ENCODE peak calls at places on chromosomes 5 and 9, in eight cellular contexts. One of them, this sample, is unnamed.

GRCh38 chr9:136244116-136244775 is 1.4 kb downstream of the QSOX2 start:
- DNase-seq in uterus: no peak
- DNase-seq in tibial nerve: no peak
- DNase-seq in psoas muscle: no peak
- DNase-seq in PC-9: no peak
- DNase-seq in adrenal gland: no peak
- DNase-seq in iPS DF 6.9: no peak
- DNase-seq in OCI-LY7: peak; percentile 84
- DNase-seq in this sample: no peak

GRCh38 chr5:126972062-126972895 is 58.1 kb downstream of the MARCHF3 start:
- DNase-seq in uterus: no peak
- DNase-seq in adrenal gland: no peak
- DNase-seq in iPS DF 6.9: no peak
- DNase-seq in OCI-LY7: peak; percentile 83
- DNase-seq in tibial nerve: no peak
- DNase-seq in PC-9: no peak
- DNase-seq in psoas muscle: no peak
- DNase-seq in this sample: peak; percentile 17

GRCh38 chr5:100903036-100903887 is at the start of gene ST8SIA4:
- DNase-seq in psoas muscle: peak; percentile 80
- DNase-seq in tibial nerve: peak; percentile 75
- DNase-seq in iPS DF 6.9: no peak
- DNase-seq in adrenal gland: peak; percentile 56
- DNase-seq in uterus: peak; percentile 41
- DNase-seq in OCI-LY7: peak; percentile 94
- DNase-seq in PC-9: peak; percentile 83
- DNase-seq in this sample: peak; percentile 82

GRCh38 chr5:159088371-159088770 is 11.3 kb downstream of the EBF1 start:
- DNase-seq in psoas muscle: no peak
- DNase-seq in iPS DF 6.9: no peak
- DNase-seq in adrenal gland: no peak
- DNase-seq in tibial nerve: no peak
- DNase-seq in OCI-LY7: peak; percentile 22
- DNase-seq in uterus: no peak
- DNase-seq in PC-9: no peak
- DNase-seq in this sample: no peak

GRCh38 chr9:88749420-88749819 is 214.4 kb downstream of the NXNL2 start:
- DNase-seq in uterus: no peak
- DNase-seq in iPS DF 6.9: no peak
- DNase-seq in adrenal gland: no peak
- DNase-seq in tibial nerve: no peak
- DNase-seq in psoas muscle: no peak
- DNase-seq in PC-9: no peak
- DNase-seq in OCI-LY7: no peak
- DNase-seq in this sample: no peak

GRCh38 chr9:120080781-120081180 is 499.2 kb downstream of the CDK5RAP2 start:
- DNase-seq in iPS DF 6.9: no peak
- DNase-seq in OCI-LY7: no peak
- DNase-seq in adrenal gland: no peak
- DNase-seq in tibial nerve: no peak
- DNase-seq in psoas muscle: no peak
- DNase-seq in PC-9: no peak
- DNase-seq in uterus: no peak
- DNase-seq in this sample: no peak

GRCh38 chr5:76791461-76791860 is 27.4 kb upstream of the F2RL1 start:
- DNase-seq in uterus: no peak
- DNase-seq in PC-9: no peak
- DNase-seq in OCI-LY7: no peak
- DNase-seq in adrenal gland: no peak
- DNase-seq in tibial nerve: no peak
- DNase-seq in iPS DF 6.9: no peak
- DNase-seq in psoas muscle: no peak
- DNase-seq in this sample: no peak

GRCh38 chr5:115685966-115686691 is 60.3 kb upstream of the TMED7 start:
- DNase-seq in iPS DF 6.9: no peak
- DNase-seq in psoas muscle: no peak
- DNase-seq in adrenal gland: peak; percentile 17
- DNase-seq in OCI-LY7: no peak
- DNase-seq in uterus: no peak
- DNase-seq in PC-9: no peak
- DNase-seq in tibial nerve: peak; percentile 29
- DNase-seq in this sample: no peak

DNA sequence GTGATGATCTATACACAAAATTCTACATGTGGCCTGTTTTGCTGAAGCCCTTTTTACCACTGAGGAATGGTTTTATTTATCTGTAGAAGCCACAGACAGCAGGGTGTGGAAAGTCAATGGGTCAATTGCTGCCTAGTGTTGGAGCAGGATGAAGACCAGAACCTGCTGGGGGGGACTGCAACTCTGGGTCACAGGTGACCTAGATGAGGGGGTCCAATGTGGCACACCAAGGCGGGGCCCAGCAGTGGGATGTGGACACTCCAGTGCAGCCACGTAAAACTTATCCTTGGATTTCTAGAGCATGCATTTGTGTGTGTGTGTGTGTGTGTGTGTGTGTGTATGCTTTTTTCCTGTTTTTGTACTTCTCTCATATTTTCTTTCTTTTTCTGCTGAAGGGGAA is 147.5 kb upstream of the PHYKPL start:
- DNase-seq in PC-9: no peak
- DNase-seq in iPS DF 6.9: no peak
- DNase-seq in OCI-LY7: no peak
- DNase-seq in psoas muscle: no peak
- DNase-seq in adrenal gland: no peak
- DNase-seq in tibial nerve: no peak
- DNase-seq in uterus: no peak
- DNase-seq in this sample: no peak
- H3K9me3 ChIP-seq in PC-9: no peaks in the 10 kb centered on the region
- H3K9me3 ChIP-seq in iPS DF 6.9: no peaks in the 10 kb centered on the region
- H3K9me3 ChIP-seq in OCI-LY7: no peaks in the 10 kb centered on the region
- H3K9me3 ChIP-seq in psoas muscle: no peaks in the 10 kb centered on the region
- H3K9me3 ChIP-seq in adrenal gland: no peaks in the 10 kb centered on the region
- H3K9me3 ChIP-seq in tibial nerve: no peaks in the 10 kb centered on the region
- H3K9me3 ChIP-seq in uterus: no peaks in the 10 kb centered on the region
- H3K9me3 ChIP-seq in this sample: no peaks in the 10 kb centered on the region

DNA sequence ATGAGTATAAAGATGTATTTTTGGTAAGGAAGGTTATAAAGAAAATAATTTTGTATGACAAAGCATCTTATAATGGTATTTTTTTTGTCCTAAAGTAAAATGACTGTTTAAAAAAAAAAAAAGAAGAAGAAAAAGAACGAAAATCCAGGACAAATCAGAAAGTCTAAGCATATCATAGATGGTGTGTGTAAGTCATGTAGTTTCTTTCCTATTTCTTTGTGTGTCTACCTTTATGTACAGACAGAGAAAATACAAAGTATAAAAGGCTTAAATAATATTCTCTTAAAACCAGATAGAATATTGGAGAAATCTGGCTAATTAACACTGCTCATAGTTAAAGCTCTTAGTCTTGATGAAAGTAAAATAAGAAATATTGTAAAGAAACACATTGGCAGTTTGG is 7.7 kb downstream of the RIGI start:
- DNase-seq in uterus: no peak
- DNase-seq in tibial nerve: no peak
- DNase-seq in iPS DF 6.9: no peak
- DNase-seq in adrenal gland: no peak
- DNase-seq in OCI-LY7: no peak
- DNase-seq in PC-9: no peak
- DNase-seq in psoas muscle: no peak
- DNase-seq in this sample: no peak
- H3K9me3 ChIP-seq in uterus: no peaks in the 10 kb centered on the region
- H3K9me3 ChIP-seq in tibial nerve: peaks cover 6% of the 10 kb centered on the region
- H3K9me3 ChIP-seq in iPS DF 6.9: peaks cover 1% of the 10 kb centered on the region
- H3K9me3 ChIP-seq in adrenal gland: no peaks in the 10 kb centered on the region
- H3K9me3 ChIP-seq in OCI-LY7: peaks cover 32% of the 10 kb centered on the region
- H3K9me3 ChIP-seq in PC-9: no peaks in the 10 kb centered on the region
- H3K9me3 ChIP-seq in psoas muscle: no peaks in the 10 kb centered on the region
- H3K9me3 ChIP-seq in this sample: no peaks in the 10 kb centered on the region

GRCh38 chr9:118128313-118128712 is 424.1 kb downstream of the TLR4 start:
- DNase-seq in iPS DF 6.9: no peak
- DNase-seq in PC-9: no peak
- DNase-seq in uterus: no peak
- DNase-seq in adrenal gland: no peak
- DNase-seq in tibial nerve: no peak
- DNase-seq in psoas muscle: no peak
- DNase-seq in OCI-LY7: no peak
- DNase-seq in this sample: no peak

GRCh38 chr9:118129541-118129940 is 425.3 kb downstream of the TLR4 start:
- DNase-seq in iPS DF 6.9: no peak
- DNase-seq in PC-9: no peak
- DNase-seq in uterus: no peak
- DNase-seq in OCI-LY7: no peak
- DNase-seq in psoas muscle: no peak
- DNase-seq in tibial nerve: no peak
- DNase-seq in adrenal gland: no peak
- DNase-seq in this sample: no peak
- H3K9me3 ChIP-seq in iPS DF 6.9: no peaks in the 10 kb centered on the region
- H3K9me3 ChIP-seq in PC-9: no peaks in the 10 kb centered on the region
- H3K9me3 ChIP-seq in uterus: no peaks in the 10 kb centered on the region
- H3K9me3 ChIP-seq in OCI-LY7: no peaks in the 10 kb centered on the region
- H3K9me3 ChIP-seq in psoas muscle: no peaks in the 10 kb centered on the region
- H3K9me3 ChIP-seq in tibial nerve: peaks cover 12% of the 10 kb centered on the region
- H3K9me3 ChIP-seq in adrenal gland: no peaks in the 10 kb centered on the region
- H3K9me3 ChIP-seq in this sample: no peaks in the 10 kb centered on the region

GRCh38 chr5:141389153-141390042 is 1.9 kb downstream of the PCDHGB4 start:
- DNase-seq in uterus: no peak
- DNase-seq in iPS DF 6.9: no peak
- DNase-seq in adrenal gland: no peak
- DNase-seq in tibial nerve: no peak
- DNase-seq in PC-9: no peak
- DNase-seq in psoas muscle: no peak
- DNase-seq in OCI-LY7: no peak
- DNase-seq in this sample: no peak
- H3K9me3 ChIP-seq in uterus: no peaks in the 10 kb centered on the region
- H3K9me3 ChIP-seq in iPS DF 6.9: peaks cover 3% of the 10 kb centered on the region
- H3K9me3 ChIP-seq in adrenal gland: peaks cover 14% of the 10 kb centered on the region
- H3K9me3 ChIP-seq in tibial nerve: peaks cover 97% of the 10 kb centered on the region
- H3K9me3 ChIP-seq in PC-9: no peaks in the 10 kb centered on the region
- H3K9me3 ChIP-seq in psoas muscle: no peaks in the 10 kb centered on the region
- H3K9me3 ChIP-seq in OCI-LY7: no peaks in the 10 kb centered on the region
- H3K9me3 ChIP-seq in this sample: peaks cover 70% of the 10 kb centered on the region